ENCODE peak calls at places on chromosomes 12 and 14, in ten cellular contexts. M is testis, Z is Peyer's patch, B is heart right ventricle, G is OCI-LY7, N is left ventricle myocardium inferior, W is suprapubic skin, H is A549, F is gastrocnemius medialis, P is GM23338. J is an unnamed sample.
A peak's percentile ranks its signal among the peaks of the same experiment; 100 is the strongest.

GRCh38 chr14:61308198-61308597 is 13.2 kb upstream of the PRKCH start:
- DNase-seq in B (no peak), H (no peak), M (no peak), P (no peak), F (no peak), N (no peak), Z (no peak), G (no peak), W (no peak), J (peak; percentile 18)

GRCh38 chr12:70364695-70365397 is 1.2 kb upstream of the KCNMB4 start:
- DNase-seq in F (no peak), Z (no peak), N (no peak), P (no peak), M (peak; percentile 20), G (peak; percentile 24), B (no peak), H (peak; percentile 6), W (no peak), J (peak; percentile 24)

GRCh38 chr12:77047341-77048202 is 17.8 kb downstream of the E2F7 start:
- DNase-seq in M (no peak), N (no peak), Z (no peak), F (no peak), H (no peak), P (no peak), B (no peak), G (no peak), W (no peak), J (no peak)

GRCh38 chr12:69332815-69333358 is 15.3 kb upstream of the LYZ start:
- DNase-seq in G (no peak), W (no peak), M (no peak), H (no peak), N (no peak), F (no peak), P (no peak), B (no peak), Z (peak; percentile 52), J (no peak)

GRCh38 chr12:123543541-123543940 is 10.0 kb upstream of the RILPL1 start:
- DNase-seq in Z (no peak), P (no peak), B (no peak), N (no peak), M (no peak), W (no peak), F (no peak), H (no peak), G (no peak), J (no peak)

GRCh38 chr14:81219821-81220487 is 805 bp downstream of the GTF2A1 start:
- DNase-seq in M (no peak), P (peak; percentile 28), H (no peak), W (peak; percentile 81), B (peak; percentile 53), Z (peak; percentile 59), F (peak; percentile 37), G (peak; percentile 67), N (peak; percentile 45), J (peak; percentile 65)

GRCh38 chr14:84254205-84254788 is 1275.6 kb upstream of the FLRT2 start:
- DNase-seq in W (no peak), H (no peak), Z (no peak), N (no peak), F (no peak), B (no peak), G (no peak), M (peak; percentile 23), P (peak; percentile 34), J (no peak)

GRCh38 chr12:25725874-25726273 is 172.8 kb upstream of the LMNTD1 start:
- DNase-seq in N (no peak), P (no peak), H (no peak), G (no peak), Z (no peak), M (no peak), F (no peak), W (no peak), B (no peak), J (peak; percentile 86)

GRCh38 chr12:53569174-53569557 is 57.0 kb downstream of the ATF7 start:
- DNase-seq in W (no peak), Z (no peak), G (no peak), H (no peak), P (peak; percentile 54), F (no peak), M (no peak), N (no peak), B (no peak), J (peak; percentile 46)

GRCh38 chr14:78974691-78975090 is 804.5 kb downstream of the NRXN3 start:
- DNase-seq in H (no peak), N (no peak), P (no peak), G (no peak), M (no peak), Z (no peak), B (no peak), W (no peak), F (no peak), J (peak; percentile 35)

GRCh38 chr14:99621948-99622347 is 17.9 kb upstream of the CCDC85C start:
- DNase-seq in W (no peak), G (no peak), B (no peak), N (no peak), M (no peak), F (no peak), P (no peak), H (no peak), Z (no peak), J (no peak)

GRCh38 chr14:22545842-22546721 is 42.9 kb downstream of the DAD1 start:
- DNase-seq in P (no peak), F (no peak), W (no peak), Z (no peak), M (peak; percentile 36), G (no peak), N (no peak), H (no peak), B (no peak), J (peak; percentile 72)

GRCh38 chr12:76249501-76249900 is 98.7 kb downstream of the BBS10 start:
- DNase-seq in N (no peak), M (no peak), P (peak; percentile 3), G (no peak), H (no peak), F (no peak), W (no peak), B (no peak), Z (no peak), J (no peak)

GRCh38 chr12:50924439-50925341 is 27.7 kb upstream of the HIGD1C start:
- DNase-seq in P (peak; percentile 66), W (peak; percentile 96), B (peak; percentile 81), F (peak; percentile 96), G (peak; percentile 96), N (peak; percentile 90), Z (peak; percentile 93), H (no peak), M (peak; percentile 95), J (peak; percentile 98)

GRCh38 chr12:130362060-130362459 is 24.4 kb downstream of the PIWIL1 start:
- DNase-seq in F (no peak), G (no peak), H (no peak), Z (no peak), P (no peak), M (no peak), N (no peak), B (no peak), W (no peak), J (no peak)

GRCh38 chr14:36021926-36022325 is 154.6 kb downstream of the PTCSC3 start:
- DNase-seq in P (no peak), H (no peak), N (no peak), G (no peak), F (no peak), Z (no peak), B (no peak), W (no peak), M (no peak), J (no peak)

GRCh38 chr14:36021030-36021422 is 155.5 kb downstream of the PTCSC3 start:
- DNase-seq in H (no peak), N (no peak), B (no peak), M (no peak), W (no peak), G (no peak), F (no peak), Z (no peak), P (no peak), J (no peak)

GRCh38 chr14:36020120-36021029 is 156.1 kb downstream of the PTCSC3 start:
- DNase-seq in B (no peak), M (no peak), W (no peak), H (no peak), Z (no peak), P (no peak), N (no peak), G (no peak), F (no peak), J (no peak)

GRCh38 chr14:36019126-36019525 is 157.4 kb downstream of the PTCSC3 start:
- DNase-seq in Z (no peak), F (no peak), N (no peak), B (no peak), G (no peak), P (no peak), M (no peak), W (no peak), H (no peak), J (no peak)

GRCh38 chr14:36022765-36023415 is 153.6 kb downstream of the PTCSC3 start:
- DNase-seq in M (no peak), Z (no peak), F (no peak), G (no peak), N (no peak), H (no peak), B (no peak), P (no peak), W (no peak), J (no peak)
- H3K27ac ChIP-seq in M (no peak overlapping the region), Z (no peak overlapping the region), F (no peak overlapping the region), G (no peak overlapping the region), N (no peak overlapping the region), H (no peak overlapping the region), B (no peak overlapping the region), P (no peak overlapping the region), W (no peak overlapping the region), J (no peak overlapping the region)

GRCh38 chr14:60212503-60213371 is 36.3 kb upstream of the PPM1A start:
- DNase-seq in H (no peak), B (no peak), N (no peak), P (no peak), Z (no peak), G (peak; percentile 39), M (no peak), W (no peak), F (no peak), J (no peak)
- H3K4me1 ChIP-seq in H (no peaks in the 10 kb centered on the region), B (no peaks in the 10 kb centered on the region), N (peaks cover 22% of the 10 kb centered on the region), P (peaks cover 16% of the 10 kb centered on the region), Z (no peaks in the 10 kb centered on the region), G (peaks cover 21% of the 10 kb centered on the region), M (no peaks in the 10 kb centered on the region), W (no peaks in the 10 kb centered on the region), F (peaks cover 25% of the 10 kb centered on the region), J (no peaks in the 10 kb centered on the region)

DNA sequence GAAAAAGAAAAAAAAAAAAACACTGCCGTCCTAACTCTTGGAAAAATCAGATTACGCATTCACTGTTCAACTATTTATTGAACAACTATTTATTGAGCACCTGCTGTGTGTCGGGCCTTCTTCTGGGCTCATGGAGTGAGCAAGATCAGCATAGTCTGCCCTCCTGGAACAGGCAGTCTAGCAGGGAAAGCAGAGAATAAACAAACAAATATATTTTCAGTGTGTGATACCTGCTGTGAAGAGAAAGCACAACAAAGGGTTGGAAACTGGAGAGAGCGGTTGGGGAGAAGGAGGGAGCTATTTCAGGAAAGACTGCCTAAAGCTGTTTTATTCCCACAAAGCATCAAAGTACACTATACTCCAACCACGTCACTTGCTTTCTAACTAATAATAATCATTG is 10.8 kb downstream of the PROX2 start:
- DNase-seq in G (no peak), F (no peak), H (no peak), N (no peak), M (no peak), P (no peak), B (no peak), Z (no peak), W (no peak), J (no peak)
- H3K4me3 ChIP-seq in G (no peak overlapping the region), F (no peak overlapping the region), H (no peak overlapping the region), N (no peak overlapping the region), M (no peak overlapping the region), P (no peak overlapping the region), B (no peak overlapping the region), Z (no peak overlapping the region), W (no peak overlapping the region), J (no peak overlapping the region)

GRCh38 chr12:19969476-19969875 is 398.9 kb upstream of the PDE3A start:
- DNase-seq in N (no peak), H (no peak), M (no peak), Z (no peak), P (no peak), F (no peak), B (no peak), G (no peak), W (no peak), J (no peak)
- H3K27ac ChIP-seq in N (no peak overlapping the region), H (peak overlapping the region; percentile 61), M (no peak overlapping the region), Z (no peak overlapping the region), P (no peak overlapping the region), F (no peak overlapping the region), B (no peak overlapping the region), G (no peak overlapping the region), W (no peak overlapping the region), J (no peak overlapping the region)